ENCODE peak calls at places on chromosomes 6 and 20, in four cellular contexts. O, E, X and Y are unnamed samples.
A peak's percentile ranks its signal among the peaks of the same experiment; 100 is the strongest.

GRCh38 chr6:33634203-33634727 is 13.1 kb downstream of the ITPR3 start:
- DNase-seq in O (no peak), E (no peak), X (peak; percentile 49), Y (no peak)

GRCh38 chr6:158038291-158039177 is 56.9 kb downstream of the SYNJ2 start:
- DNase-seq in O (peak; percentile 67), E (peak; percentile 68), X (no peak), Y (no peak)

GRCh38 chr6:127366281-127367022 is 23.0 kb upstream of the ECHDC1 start:
- DNase-seq in O (no peak), E (peak; percentile 71), X (peak; percentile 36), Y (no peak)

GRCh38 chr6:38337819-38338465 is 301.8 kb downstream of the BTBD9 start:
- DNase-seq in O (no peak), E (no peak), X (peak; percentile 32), Y (no peak)

GRCh38 chr20:19322061-19322985 is 109.9 kb downstream of the SLC24A3 start:
- DNase-seq in O (no peak), E (no peak), X (no peak), Y (no peak)

GRCh38 chr6:27889275-27889627 is 22.9 kb downstream of the OR2B2 start:
- DNase-seq in O (no peak), E (no peak), X (no peak), Y (no peak)

GRCh38 chr6:227074-227782 is 65.1 kb upstream of the DUSP22 start:
- DNase-seq in O (no peak), E (no peak), X (no peak), Y (no peak)

GRCh38 chr6:131216277-131216676 is 81.0 kb downstream of the AKAP7 start:
- DNase-seq in O (no peak), E (no peak), X (peak; percentile 78), Y (no peak)

GRCh38 chr6:35370124-35370741 is 27.9 kb downstream of the PPARD start:
- DNase-seq in O (no peak), E (peak; percentile 91), X (peak; percentile 83), Y (no peak)

GRCh38 chr20:61942526-61942925 is 123.2 kb downstream of the TAF4 start:
- DNase-seq in O (peak; percentile 39), E (peak; percentile 44), X (no peak), Y (no peak)

GRCh38 chr6:43391448-43392031 is 22.1 kb upstream of the ZNF318 start:
- DNase-seq in O (no peak), E (no peak), X (no peak), Y (peak; percentile 24)

GRCh38 chr6:69813508-69813907 is 16.7 kb upstream of the LMBRD1 start:
- DNase-seq in O (no peak), E (no peak), X (no peak), Y (peak; percentile 67)

GRCh38 chr6:90226257-90226656 is 70.4 kb downstream of the BACH2 start:
- DNase-seq in O (no peak), E (no peak), X (no peak), Y (no peak)

GRCh38 chr6:160160450-160160849 is 38.8 kb downstream of the SLC22A1 start:
- DNase-seq in O (no peak), E (no peak), X (no peak), Y (no peak)

GRCh38 chr6:90918361-90918760 is 331.5 kb upstream of the MAP3K7 start:
- DNase-seq in O (no peak), E (no peak), X (no peak), Y (no peak)

GRCh38 chr6:167651251-167652041 is 175.3 kb upstream of the AFDN start:
- DNase-seq in O (no peak), E (no peak), X (no peak), Y (no peak)
- H3K4me1 ChIP-seq in O (no peaks in the 10 kb centered on the region), E (no peaks in the 10 kb centered on the region), X (peaks cover 18% of the 10 kb centered on the region), Y (no peaks in the 10 kb centered on the region)

GRCh38 chr6:136992113-136992512 is 52.7 kb downstream of the IL20RA start:
- DNase-seq in O (no peak), E (no peak), X (no peak), Y (no peak)

GRCh38 chr6:136991614-136992013 is 53.2 kb downstream of the IL20RA start:
- DNase-seq in O (no peak), E (no peak), X (no peak), Y (no peak)

GRCh38 chr6:136990754-136991153 is 54.0 kb downstream of the IL20RA start:
- DNase-seq in O (no peak), E (no peak), X (no peak), Y (no peak)

GRCh38 chr6:136987526-136987925 is 57.2 kb downstream of the IL20RA start:
- DNase-seq in O (no peak), E (no peak), X (no peak), Y (no peak)

GRCh38 chr6:136989591-136990578 is 54.9 kb downstream of the IL20RA start:
- DNase-seq in O (peak; percentile 64), E (no peak), X (no peak), Y (no peak)
- H3K4me3 ChIP-seq in O (peak overlapping the region; percentile 20), E (peak overlapping the region; percentile 23), X (no peak overlapping the region), Y (no peak overlapping the region)

DNA sequence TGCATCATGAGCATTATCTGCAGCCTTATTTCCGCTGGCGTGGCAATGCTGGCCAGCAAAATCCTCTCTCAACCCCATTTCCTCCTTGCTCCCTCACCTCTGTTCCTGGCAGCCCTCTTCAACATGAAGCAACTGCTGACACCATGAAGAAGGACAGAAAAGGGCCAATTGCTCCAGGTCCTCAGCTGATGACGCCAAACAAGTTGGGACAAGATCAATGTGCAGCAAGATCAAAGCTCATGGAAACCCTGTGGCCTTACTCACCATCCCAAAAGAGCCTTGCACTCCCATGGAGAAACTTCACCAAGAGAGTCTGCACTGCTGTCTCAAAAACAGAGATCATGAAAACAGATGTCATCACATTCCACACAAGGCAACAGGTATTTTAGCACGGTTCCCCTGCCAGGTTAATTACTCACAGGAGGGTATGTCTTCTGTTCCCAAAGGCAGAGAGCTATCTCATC is 7.4 kb downstream of the GFOD1 start:
- DNase-seq in O (no peak), E (no peak), X (no peak), Y (no peak)
- H3K27ac ChIP-seq in O (no peak overlapping the region), E (no peak overlapping the region), X (no peak overlapping the region), Y (no peak overlapping the region)

GRCh38 chr20:32431457-32431856 is 73.3 kb downstream of the ASXL1 start:
- DNase-seq in O (no peak), E (no peak), X (no peak), Y (no peak)

GRCh38 chr20:32429343-32429742 is 71.2 kb downstream of the ASXL1 start:
- DNase-seq in O (no peak), E (no peak), X (no peak), Y (no peak)

GRCh38 chr20:32432277-32432676 is 74.1 kb downstream of the ASXL1 start:
- DNase-seq in O (no peak), E (no peak), X (peak; percentile 52), Y (no peak)

GRCh38 chr20:32427996-32428395 is 69.9 kb downstream of the ASXL1 start:
- DNase-seq in O (no peak), E (no peak), X (no peak), Y (no peak)

GRCh38 chr20:32429745-32430360 is 71.7 kb downstream of the ASXL1 start:
- DNase-seq in O (no peak), E (no peak), X (no peak), Y (no peak)
- H3K4me1 ChIP-seq in O (peaks cover 4% of the 10 kb centered on the region), E (no peaks in the 10 kb centered on the region), X (peaks cover 32% of the 10 kb centered on the region), Y (no peaks in the 10 kb centered on the region)

DNA sequence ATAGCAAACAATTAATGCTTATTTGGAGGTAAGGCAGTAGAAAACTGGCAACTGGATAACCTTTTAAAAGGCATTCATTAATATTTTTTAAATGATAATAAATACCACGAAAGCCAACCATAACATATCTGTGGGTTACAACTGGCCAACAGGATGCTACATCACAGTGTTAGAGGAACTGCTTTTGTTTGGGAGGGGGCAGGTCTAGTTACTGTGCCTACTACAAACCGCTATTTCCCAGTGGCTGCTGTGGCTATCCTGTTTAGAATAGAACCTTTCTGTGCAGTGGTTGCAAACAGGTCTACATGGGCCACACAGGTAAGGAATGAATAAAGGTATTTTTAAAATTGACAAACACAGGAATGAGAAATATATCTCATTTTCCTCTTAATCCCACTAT is 976 bp downstream of the PIGT start:
- DNase-seq in O (no peak), E (no peak), X (no peak), Y (peak; percentile 35)
- H3K4me3 ChIP-seq in O (no peak overlapping the region), E (peak overlapping the region; percentile 69), X (no peak overlapping the region), Y (peak overlapping the region; percentile 95)

GRCh38 chr6:56849876-56850275 is 105.0 kb upstream of the BEND6 start:
- DNase-seq in O (no peak), E (no peak), X (no peak), Y (no peak)

GRCh38 chr6:56850618-56851017 is 104.3 kb upstream of the BEND6 start:
- DNase-seq in O (no peak), E (no peak), X (no peak), Y (no peak)

GRCh38 chr6:56852249-56852606 is 102.7 kb upstream of the BEND6 start:
- DNase-seq in O (no peak), E (no peak), X (no peak), Y (no peak)

GRCh38 chr6:56851541-56852248 is 103.2 kb upstream of the BEND6 start:
- DNase-seq in O (no peak), E (no peak), X (peak; percentile 95), Y (peak; percentile 64)

DNA sequence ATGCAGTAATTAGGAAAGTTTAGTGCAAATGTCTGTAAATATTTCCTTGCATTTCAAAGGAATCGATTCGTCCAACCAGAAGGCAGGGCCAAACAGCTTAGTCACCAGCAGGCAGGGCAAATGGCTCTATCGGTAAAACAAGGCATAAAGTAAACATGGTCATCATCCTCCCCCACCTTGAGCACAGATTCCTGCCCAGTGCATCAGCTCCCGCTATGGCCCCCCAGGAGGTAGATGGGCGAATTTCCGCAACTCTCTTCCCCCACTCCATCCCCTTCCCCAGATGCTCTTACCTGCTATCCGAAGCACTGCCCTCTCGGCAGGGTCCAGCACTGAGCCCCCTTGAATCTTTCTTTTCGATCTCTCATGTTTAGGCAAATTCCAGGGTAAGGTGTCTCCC is 103.8 kb upstream of the BEND6 start:
- DNase-seq in O (no peak), E (no peak), X (peak; percentile 53), Y (no peak)
- H3K27ac ChIP-seq in O (peak overlapping the region; percentile 9), E (peak overlapping the region; percentile 47), X (peak overlapping the region; percentile 83), Y (no peak overlapping the region)

DNA sequence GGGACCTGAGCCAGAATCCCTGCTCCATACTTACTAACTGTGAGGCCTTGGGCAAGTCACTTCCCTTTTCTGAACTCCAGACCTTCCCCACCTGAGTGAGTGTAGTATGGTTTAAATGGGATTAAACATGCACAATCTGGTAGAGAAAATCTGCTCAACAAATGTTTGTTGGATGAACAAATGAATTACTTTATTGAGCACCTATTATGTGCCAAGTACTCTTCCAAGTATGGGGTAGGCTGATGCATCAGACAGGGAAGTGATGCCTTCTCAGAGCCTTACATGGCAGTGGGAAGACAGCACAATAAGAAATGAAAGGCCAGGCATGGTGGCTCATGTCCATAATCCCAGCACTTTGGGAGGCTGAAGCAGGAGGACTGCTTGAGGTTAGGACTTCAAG is 15.0 kb upstream of the LBP start:
- DNase-seq in O (no peak), E (no peak), X (no peak), Y (no peak)
- H3K4me1 ChIP-seq in O (no peaks in the 10 kb centered on the region), E (no peaks in the 10 kb centered on the region), X (no peaks in the 10 kb centered on the region), Y (no peaks in the 10 kb centered on the region)

DNA sequence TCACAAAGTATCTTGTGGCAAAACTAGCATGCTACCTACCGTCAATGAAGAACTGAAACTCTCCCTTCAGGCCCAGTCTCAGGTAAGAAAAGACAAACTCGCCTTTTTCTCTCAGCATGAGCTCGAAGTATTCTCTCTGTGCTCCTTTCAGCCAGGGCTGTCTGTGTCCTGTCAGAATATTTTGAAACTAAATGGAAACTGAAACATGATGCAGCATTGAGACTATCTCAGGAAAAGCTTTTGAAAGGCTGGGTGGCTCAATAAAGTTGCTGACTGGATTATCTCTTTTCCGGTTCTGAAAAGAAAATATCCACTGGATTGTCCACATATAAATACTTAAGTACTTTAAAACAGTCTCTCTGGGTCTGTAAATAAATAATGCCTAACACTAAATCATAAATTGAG is 718 bp downstream of the CALHM5 start:
- DNase-seq in O (no peak), E (no peak), X (no peak), Y (no peak)
- H3K4me3 ChIP-seq in O (no peak overlapping the region), E (peak overlapping the region; percentile 63), X (peak overlapping the region; percentile 26), Y (no peak overlapping the region)